ENCODE peak calls at places on chromosomes 5 and 9, in seven cellular contexts. T, R, N, V, H, E and A are unnamed samples.

GRCh38 chr5:71586052-71586940 is 844 bp upstream of the MCCC2 start:
- DNase-seq in V (no peak), T (no peak), E (no peak), H (peak; percentile 63), R (no peak), N (no peak), A (no peak)

GRCh38 chr9:128026255-128027165 is 40.6 kb downstream of the NAIF1 start:
- DNase-seq in T (peak; percentile 95), N (no peak), H (no peak), E (no peak), R (no peak), V (no peak), A (no peak)

GRCh38 chr9:97802276-97802675 is 50.8 kb upstream of the FOXE1 start:
- DNase-seq in T (no peak), E (no peak), R (no peak), N (peak; percentile 92), V (no peak), H (no peak), A (no peak)

GRCh38 chr5:322281-322941 is 897 bp downstream of the AHRR start:
- DNase-seq in N (no peak), H (no peak), V (no peak), E (no peak), R (no peak), T (no peak), A (no peak)

GRCh38 chr9:134374301-134375010 is 48.2 kb downstream of the RXRA start:
- DNase-seq in E (no peak), N (no peak), R (no peak), H (no peak), T (no peak), V (no peak), A (no peak)

GRCh38 chr5:73282923-73283322 is 109.9 kb downstream of the TMEM174 start:
- DNase-seq in T (no peak), N (no peak), E (no peak), V (no peak), H (peak; percentile 50), R (no peak), A (no peak)

GRCh38 chr5:135484563-135485157 is 32.5 kb upstream of the TIFAB start:
- DNase-seq in N (no peak), V (peak; percentile 43), T (no peak), E (peak; percentile 26), H (no peak), R (no peak), A (no peak)

GRCh38 chr9:22111871-22112247 is 102.8 kb upstream of the CDKN2B start:
- DNase-seq in T (no peak), E (no peak), R (no peak), V (no peak), H (no peak), N (peak; percentile 60), A (peak; percentile 66)

GRCh38 chr5:63860379-63860778 is 101.9 kb downstream of the HTR1A start:
- DNase-seq in V (no peak), E (no peak), R (no peak), T (no peak), N (no peak), H (no peak), A (no peak)

GRCh38 chr5:103232393-103232999 is 26.1 kb upstream of the MACIR start:
- DNase-seq in T (no peak), N (peak; percentile 60), R (no peak), H (peak; percentile 17), E (no peak), V (no peak), A (no peak)

GRCh38 chr9:83199240-83199639 is 136.3 kb upstream of the RASEF start:
- DNase-seq in V (no peak), E (no peak), H (peak; percentile 76), N (peak; percentile 75), T (no peak), R (peak; percentile 23), A (no peak)

GRCh38 chr9:123591283-123591682 is 235.3 kb downstream of the CRB2 start:
- DNase-seq in H (no peak), N (no peak), T (no peak), R (no peak), E (no peak), V (no peak), A (no peak)

GRCh38 chr5:176651472-176651980 is 4.2 kb downstream of the TSPAN17 start:
- DNase-seq in R (no peak), H (no peak), E (no peak), V (no peak), T (no peak), N (no peak), A (no peak)

GRCh38 chr5:140214831-140215230 is 39.8 kb downstream of the CYSTM1 start:
- DNase-seq in H (no peak), E (no peak), T (no peak), N (no peak), V (peak; percentile 79), R (peak; percentile 18), A (no peak)

GRCh38 chr5:151223447-151224264 is at the start of gene CCDC69:
- DNase-seq in E (peak; percentile 92), H (peak; percentile 34), R (peak; percentile 21), V (peak; percentile 90), T (peak; percentile 44), N (peak; percentile 75), A (peak; percentile 4)

GRCh38 chr5:176597417-176598389 is 12.3 kb downstream of the GPRIN1 start:
- DNase-seq in T (no peak), R (no peak), E (no peak), V (no peak), N (no peak), H (no peak), A (no peak)

GRCh38 chr5:14186132-14186830 is 43.1 kb downstream of the TRIO start:
- DNase-seq in N (peak; percentile 81), E (no peak), V (no peak), T (no peak), H (no peak), R (no peak), A (no peak)